ENCODE peak calls at places on chromosomes 1 and 21, in seven cellular contexts. One of them, this sample, is unnamed. For H3K9me3, the result is how much of the 10 kb centered on the place peaks cover.

GRCh38 chr1:34140011-34140676 is 24.9 kb downstream of the CSMD2 start:
- DNase-seq in CD4-positive, alpha-beta memory T cell: no peak
- DNase-seq in DND-41: no peak
- DNase-seq in HCT116: no peak
- DNase-seq in pancreas: no peak
- DNase-seq in lower lobe of right lung: no peak
- DNase-seq in fibroblast of lung: no peak
- DNase-seq in this sample: no peak

GRCh38 chr1:109850194-109850593 is 60.5 kb upstream of the CSF1 start:
- DNase-seq in CD4-positive, alpha-beta memory T cell: no peak
- DNase-seq in DND-41: no peak
- DNase-seq in HCT116: no peak
- DNase-seq in pancreas: no peak
- DNase-seq in lower lobe of right lung: no peak
- DNase-seq in fibroblast of lung: no peak
- DNase-seq in this sample: no peak

GRCh38 chr1:202952818-202953217 is 5.3 kb downstream of the ADIPOR1 start:
- DNase-seq in CD4-positive, alpha-beta memory T cell: no peak
- DNase-seq in DND-41: no peak
- DNase-seq in HCT116: no peak
- DNase-seq in pancreas: no peak
- DNase-seq in lower lobe of right lung: peak
- DNase-seq in fibroblast of lung: peak
- DNase-seq in this sample: no peak

GRCh38 chr1:33331444-33332356 is 10.8 kb upstream of the A3GALT2 start:
- DNase-seq in CD4-positive, alpha-beta memory T cell: no peak
- DNase-seq in DND-41: no peak
- DNase-seq in HCT116: no peak
- DNase-seq in pancreas: no peak
- DNase-seq in lower lobe of right lung: no peak
- DNase-seq in fibroblast of lung: no peak
- DNase-seq in this sample: no peak

GRCh38 chr1:39425151-39425550 is 66.3 kb upstream of the BMP8A start:
- DNase-seq in CD4-positive, alpha-beta memory T cell: no peak
- DNase-seq in DND-41: no peak
- DNase-seq in HCT116: no peak
- DNase-seq in pancreas: no peak
- DNase-seq in lower lobe of right lung: no peak
- DNase-seq in fibroblast of lung: no peak
- DNase-seq in this sample: no peak

GRCh38 chr1:235595079-235595478 is 54.5 kb downstream of the GNG4 start:
- DNase-seq in CD4-positive, alpha-beta memory T cell: no peak
- DNase-seq in DND-41: no peak
- DNase-seq in HCT116: no peak
- DNase-seq in pancreas: no peak
- DNase-seq in lower lobe of right lung: no peak
- DNase-seq in fibroblast of lung: no peak
- DNase-seq in this sample: no peak

GRCh38 chr1:183370399-183371058 is 47.7 kb downstream of the NMNAT2 start:
- DNase-seq in CD4-positive, alpha-beta memory T cell: no peak
- DNase-seq in DND-41: no peak
- DNase-seq in HCT116: no peak
- DNase-seq in pancreas: peak
- DNase-seq in lower lobe of right lung: peak
- DNase-seq in fibroblast of lung: no peak
- DNase-seq in this sample: no peak

GRCh38 chr1:89723863-89724262 is 90.9 kb downstream of the LRRC8C start:
- DNase-seq in CD4-positive, alpha-beta memory T cell: no peak
- DNase-seq in DND-41: no peak
- DNase-seq in HCT116: no peak
- DNase-seq in pancreas: no peak
- DNase-seq in lower lobe of right lung: no peak
- DNase-seq in fibroblast of lung: peak
- DNase-seq in this sample: no peak

GRCh38 chr1:163172596-163172995 is 30.1 kb downstream of the RGS5 start:
- DNase-seq in CD4-positive, alpha-beta memory T cell: no peak
- DNase-seq in DND-41: no peak
- DNase-seq in HCT116: no peak
- DNase-seq in pancreas: no peak
- DNase-seq in lower lobe of right lung: no peak
- DNase-seq in fibroblast of lung: peak
- DNase-seq in this sample: no peak

GRCh38 chr1:201739492-201740085 is 89.4 kb upstream of the IPO9 start:
- DNase-seq in CD4-positive, alpha-beta memory T cell: peak
- DNase-seq in DND-41: no peak
- DNase-seq in HCT116: peak
- DNase-seq in pancreas: peak
- DNase-seq in lower lobe of right lung: peak
- DNase-seq in fibroblast of lung: no peak
- DNase-seq in this sample: peak

GRCh38 chr1:229024528-229025119 is 246.3 kb upstream of the RAB4A start:
- DNase-seq in CD4-positive, alpha-beta memory T cell: no peak
- DNase-seq in DND-41: no peak
- DNase-seq in HCT116: peak
- DNase-seq in pancreas: no peak
- DNase-seq in lower lobe of right lung: no peak
- DNase-seq in fibroblast of lung: peak
- DNase-seq in this sample: no peak

GRCh38 chr1:116760996-116761665 is 6.9 kb downstream of the CD2 start:
- DNase-seq in CD4-positive, alpha-beta memory T cell: no peak
- DNase-seq in DND-41: no peak
- DNase-seq in HCT116: no peak
- DNase-seq in pancreas: no peak
- DNase-seq in lower lobe of right lung: no peak
- DNase-seq in fibroblast of lung: no peak
- DNase-seq in this sample: no peak

GRCh38 chr1:95951291-95951690 is 717.3 kb downstream of the RWDD3 start:
- DNase-seq in CD4-positive, alpha-beta memory T cell: no peak
- DNase-seq in DND-41: peak
- DNase-seq in HCT116: no peak
- DNase-seq in pancreas: no peak
- DNase-seq in lower lobe of right lung: no peak
- DNase-seq in fibroblast of lung: no peak
- DNase-seq in this sample: no peak

GRCh38 chr1:17128361-17128760 is 9.1 kb upstream of the PADI2 start:
- DNase-seq in CD4-positive, alpha-beta memory T cell: no peak
- DNase-seq in DND-41: no peak
- DNase-seq in HCT116: peak
- DNase-seq in pancreas: no peak
- DNase-seq in lower lobe of right lung: no peak
- DNase-seq in fibroblast of lung: peak
- DNase-seq in this sample: no peak

GRCh38 chr21:42703936-42704335 is 50.5 kb downstream of the PDE9A start:
- DNase-seq in CD4-positive, alpha-beta memory T cell: no peak
- DNase-seq in DND-41: no peak
- DNase-seq in HCT116: no peak
- DNase-seq in pancreas: no peak
- DNase-seq in lower lobe of right lung: no peak
- DNase-seq in fibroblast of lung: no peak
- DNase-seq in this sample: no peak

GRCh38 chr1:34885405-34886247 is 26.1 kb upstream of the SMIM12 start:
- DNase-seq in CD4-positive, alpha-beta memory T cell: peak
- DNase-seq in DND-41: no peak
- DNase-seq in HCT116: no peak
- DNase-seq in pancreas: peak
- DNase-seq in lower lobe of right lung: peak
- DNase-seq in fibroblast of lung: peak
- DNase-seq in this sample: no peak

GRCh38 chr1:50750021-50750619 is 209.9 kb downstream of the FAF1 start:
- DNase-seq in CD4-positive, alpha-beta memory T cell: no peak
- DNase-seq in DND-41: peak
- DNase-seq in HCT116: peak
- DNase-seq in pancreas: no peak
- DNase-seq in lower lobe of right lung: no peak
- DNase-seq in fibroblast of lung: peak
- DNase-seq in this sample: no peak

GRCh38 chr1:29121951-29122661 is 1.6 kb downstream of the TMEM200B start:
- DNase-seq in CD4-positive, alpha-beta memory T cell: peak
- DNase-seq in DND-41: no peak
- DNase-seq in HCT116: no peak
- DNase-seq in pancreas: no peak
- DNase-seq in lower lobe of right lung: peak
- DNase-seq in fibroblast of lung: peak
- DNase-seq in this sample: no peak

GRCh38 chr1:147565189-147565980 is 24.1 kb downstream of the BCL9 start:
- DNase-seq in CD4-positive, alpha-beta memory T cell: no peak
- DNase-seq in DND-41: no peak
- DNase-seq in HCT116: no peak
- DNase-seq in pancreas: no peak
- DNase-seq in lower lobe of right lung: no peak
- DNase-seq in fibroblast of lung: no peak
- DNase-seq in this sample: no peak

GRCh38 chr1:223129229-223129851 is 13.7 kb downstream of the TLR5 start:
- DNase-seq in CD4-positive, alpha-beta memory T cell: peak
- DNase-seq in DND-41: no peak
- DNase-seq in HCT116: no peak
- DNase-seq in pancreas: peak
- DNase-seq in lower lobe of right lung: peak
- DNase-seq in fibroblast of lung: peak
- DNase-seq in this sample: peak

GRCh38 chr1:78687315-78687714 is 37.7 kb downstream of the IFI44 start:
- DNase-seq in CD4-positive, alpha-beta memory T cell: no peak
- DNase-seq in DND-41: no peak
- DNase-seq in HCT116: no peak
- DNase-seq in pancreas: no peak
- DNase-seq in lower lobe of right lung: no peak
- DNase-seq in fibroblast of lung: no peak
- DNase-seq in this sample: no peak

GRCh38 chr1:181676269-181676668 is 193.0 kb downstream of the CACNA1E start:
- DNase-seq in CD4-positive, alpha-beta memory T cell: no peak
- DNase-seq in DND-41: peak
- DNase-seq in HCT116: peak
- DNase-seq in pancreas: no peak
- DNase-seq in lower lobe of right lung: no peak
- DNase-seq in fibroblast of lung: peak
- DNase-seq in this sample: no peak

GRCh38 chr21:41360072-41360821 is 1.6 kb upstream of the MX2 start:
- DNase-seq in CD4-positive, alpha-beta memory T cell: no peak
- DNase-seq in DND-41: peak
- DNase-seq in HCT116: no peak
- DNase-seq in pancreas: peak
- DNase-seq in lower lobe of right lung: no peak
- DNase-seq in fibroblast of lung: peak
- DNase-seq in this sample: no peak

GRCh38 chr21:35072557-35072956 is 23.5 kb upstream of the RUNX1 start:
- DNase-seq in CD4-positive, alpha-beta memory T cell: no peak
- DNase-seq in DND-41: no peak
- DNase-seq in HCT116: no peak
- DNase-seq in pancreas: no peak
- DNase-seq in lower lobe of right lung: no peak
- DNase-seq in fibroblast of lung: no peak
- DNase-seq in this sample: no peak

GRCh38 chr21:46159841-46160562 is 4.6 kb upstream of the FTCD start:
- DNase-seq in CD4-positive, alpha-beta memory T cell: no peak
- DNase-seq in DND-41: no peak
- DNase-seq in HCT116: no peak
- DNase-seq in pancreas: peak
- DNase-seq in lower lobe of right lung: peak
- DNase-seq in fibroblast of lung: no peak
- DNase-seq in this sample: no peak

GRCh38 chr21:8997011-8997440 is 1524.4 kb upstream of the TPTE start:
- DNase-seq in CD4-positive, alpha-beta memory T cell: no peak
- DNase-seq in DND-41: no peak
- DNase-seq in HCT116: no peak
- DNase-seq in pancreas: no peak
- DNase-seq in lower lobe of right lung: no peak
- DNase-seq in fibroblast of lung: no peak
- DNase-seq in this sample: no peak
- H3K9me3 ChIP-seq in CD4-positive, alpha-beta memory T cell: under half
- H3K9me3 ChIP-seq in DND-41: under half
- H3K9me3 ChIP-seq in HCT116: under half
- H3K9me3 ChIP-seq in pancreas: under half
- H3K9me3 ChIP-seq in lower lobe of right lung: under half
- H3K9me3 ChIP-seq in fibroblast of lung: under half
- H3K9me3 ChIP-seq in this sample: under half

GRCh38 chr1:94754570-94754969 is 65.6 kb upstream of the SLC44A3 start:
- DNase-seq in CD4-positive, alpha-beta memory T cell: no peak
- DNase-seq in DND-41: no peak
- DNase-seq in HCT116: no peak
- DNase-seq in pancreas: no peak
- DNase-seq in lower lobe of right lung: no peak
- DNase-seq in fibroblast of lung: peak
- DNase-seq in this sample: no peak

GRCh38 chr1:94757931-94758330 is 62.2 kb upstream of the SLC44A3 start:
- DNase-seq in CD4-positive, alpha-beta memory T cell: no peak
- DNase-seq in DND-41: no peak
- DNase-seq in HCT116: no peak
- DNase-seq in pancreas: no peak
- DNase-seq in lower lobe of right lung: no peak
- DNase-seq in fibroblast of lung: peak
- DNase-seq in this sample: no peak

GRCh38 chr1:94755675-94756074 is 64.5 kb upstream of the SLC44A3 start:
- DNase-seq in CD4-positive, alpha-beta memory T cell: peak
- DNase-seq in DND-41: peak
- DNase-seq in HCT116: no peak
- DNase-seq in pancreas: no peak
- DNase-seq in lower lobe of right lung: no peak
- DNase-seq in fibroblast of lung: peak
- DNase-seq in this sample: no peak

GRCh38 chr1:94754101-94754500 is 66.1 kb upstream of the SLC44A3 start:
- DNase-seq in CD4-positive, alpha-beta memory T cell: no peak
- DNase-seq in DND-41: no peak
- DNase-seq in HCT116: no peak
- DNase-seq in pancreas: no peak
- DNase-seq in lower lobe of right lung: no peak
- DNase-seq in fibroblast of lung: no peak
- DNase-seq in this sample: no peak

GRCh38 chr1:94753171-94753972 is 66.8 kb upstream of the SLC44A3 start:
- DNase-seq in CD4-positive, alpha-beta memory T cell: no peak
- DNase-seq in DND-41: no peak
- DNase-seq in HCT116: no peak
- DNase-seq in pancreas: peak
- DNase-seq in lower lobe of right lung: no peak
- DNase-seq in fibroblast of lung: peak
- DNase-seq in this sample: no peak
- H3K9me3 ChIP-seq in CD4-positive, alpha-beta memory T cell: under half
- H3K9me3 ChIP-seq in DND-41: under half
- H3K9me3 ChIP-seq in HCT116: under half
- H3K9me3 ChIP-seq in pancreas: under half
- H3K9me3 ChIP-seq in lower lobe of right lung: under half
- H3K9me3 ChIP-seq in fibroblast of lung: under half
- H3K9me3 ChIP-seq in this sample: under half

GRCh38 chr21:30497065-30497464 is at the start of gene KRTAP19-4:
- DNase-seq in CD4-positive, alpha-beta memory T cell: no peak
- DNase-seq in DND-41: no peak
- DNase-seq in HCT116: no peak
- DNase-seq in pancreas: no peak
- DNase-seq in lower lobe of right lung: no peak
- DNase-seq in fibroblast of lung: no peak
- DNase-seq in this sample: no peak
- H3K9me3 ChIP-seq in CD4-positive, alpha-beta memory T cell: under half
- H3K9me3 ChIP-seq in DND-41: under half
- H3K9me3 ChIP-seq in HCT116: under half
- H3K9me3 ChIP-seq in pancreas: under half
- H3K9me3 ChIP-seq in lower lobe of right lung: under half
- H3K9me3 ChIP-seq in fibroblast of lung: under half
- H3K9me3 ChIP-seq in this sample: under half

DNA sequence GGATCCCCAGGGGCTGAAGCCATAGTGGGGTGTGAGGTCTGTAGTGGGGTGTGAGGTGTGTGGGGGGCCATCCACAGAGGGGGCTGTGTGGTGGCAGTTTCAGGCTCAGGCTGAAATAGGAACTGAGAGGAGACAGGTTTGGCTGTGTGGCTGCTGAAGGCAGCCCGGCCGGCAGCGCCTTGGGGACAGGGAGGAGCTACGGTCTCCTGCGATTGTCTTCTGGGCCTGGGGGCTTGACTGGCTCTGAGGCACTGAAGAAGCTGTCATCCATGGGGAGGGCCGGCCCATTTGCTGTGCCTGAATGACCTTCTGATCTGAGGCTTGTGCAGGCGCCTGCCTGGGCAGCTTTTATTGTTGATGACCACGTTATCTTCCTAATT is 10.0 kb upstream of the TTC34 start:
- DNase-seq in CD4-positive, alpha-beta memory T cell: no peak
- DNase-seq in DND-41: no peak
- DNase-seq in HCT116: no peak
- DNase-seq in pancreas: no peak
- DNase-seq in lower lobe of right lung: no peak
- DNase-seq in fibroblast of lung: no peak
- DNase-seq in this sample: no peak
- H3K9me3 ChIP-seq in CD4-positive, alpha-beta memory T cell: under half
- H3K9me3 ChIP-seq in DND-41: under half
- H3K9me3 ChIP-seq in HCT116: under half
- H3K9me3 ChIP-seq in pancreas: under half
- H3K9me3 ChIP-seq in lower lobe of right lung: under half
- H3K9me3 ChIP-seq in fibroblast of lung: under half
- H3K9me3 ChIP-seq in this sample: under half